ENCODE peak calls at places on chromosomes 2 and 18, in five cellular contexts. B is GM12878, R is HepG2, A is K562, K is H1. O is an unnamed sample.

GRCh38 chr2:1782514-1782913 is 38.2 kb upstream of the PXDN start:
- DNase-seq in B (no peak), R (no peak), A (no peak), K (no peak), O (no peak)

GRCh38 chr2:187213788-187214187 is 234.3 kb downstream of the CALCRL start:
- DNase-seq in B (no peak), R (no peak), A (no peak), K (no peak), O (no peak)

GRCh38 chr2:119486886-119487285 is 37.4 kb downstream of the SCTR start:
- DNase-seq in B (no peak), R (no peak), A (no peak), K (no peak), O (peak; percentile 44)

GRCh38 chr2:158457826-158458616 is 1.3 kb downstream of the PKP4 start:
- DNase-seq in B (no peak), R (peak; percentile 95), A (peak; percentile 70), K (peak; percentile 56), O (peak; percentile 65)

GRCh38 chr2:226772389-226773179 is 27.0 kb downstream of the IRS1 start:
- DNase-seq in B (peak; percentile 82), R (peak; percentile 69), A (no peak), K (no peak), O (no peak)

GRCh38 chr2:143745060-143745459 is 615.8 kb downstream of the ARHGAP15 start:
- DNase-seq in B (no peak), R (no peak), A (no peak), K (peak; percentile 17), O (no peak)

GRCh38 chr18:23889907-23890306 is 124.6 kb upstream of the TTC39C start:
- DNase-seq in B (no peak), R (no peak), A (no peak), K (no peak), O (no peak)

GRCh38 chr2:44980786-44981713 is 28.2 kb downstream of the SIX2 start:
- DNase-seq in B (no peak), R (no peak), A (no peak), K (no peak), O (no peak)

GRCh38 chr2:88452151-88452851 is at the start of gene FOXI3:
- DNase-seq in B (no peak), R (no peak), A (no peak), K (no peak), O (no peak)

GRCh38 chr2:69057660-69058059 is 44.7 kb downstream of the ANTXR1 start:
- DNase-seq in B (no peak), R (no peak), A (no peak), K (no peak), O (no peak)

GRCh38 chr18:12376034-12376717 is 851 bp downstream of the AFG3L2 start:
- DNase-seq in B (no peak), R (peak; percentile 35), A (no peak), K (no peak), O (peak; percentile 14)

GRCh38 chr2:44351088-44351487 is 10.2 kb downstream of the PREPL start:
- DNase-seq in B (no peak), R (no peak), A (no peak), K (no peak), O (no peak)

GRCh38 chr18:54684786-54685185 is 93.7 kb downstream of the DYNAP start:
- DNase-seq in B (no peak), R (no peak), A (peak; percentile 10), K (no peak), O (no peak)
- TF ChIP-seq KDM1A in B (no peak), R (no peak), A (no peak), K (no peak), O (no peak)

GRCh38 chr2:166675553-166675952 is 181.5 kb upstream of the SCN7A start:
- DNase-seq in B (no peak), R (no peak), A (no peak), K (no peak), O (no peak)
- TF ChIP-seq USF2 in B (no peak), R (no peak), A (no peak), K (no peak), O (no peak)

DNA sequence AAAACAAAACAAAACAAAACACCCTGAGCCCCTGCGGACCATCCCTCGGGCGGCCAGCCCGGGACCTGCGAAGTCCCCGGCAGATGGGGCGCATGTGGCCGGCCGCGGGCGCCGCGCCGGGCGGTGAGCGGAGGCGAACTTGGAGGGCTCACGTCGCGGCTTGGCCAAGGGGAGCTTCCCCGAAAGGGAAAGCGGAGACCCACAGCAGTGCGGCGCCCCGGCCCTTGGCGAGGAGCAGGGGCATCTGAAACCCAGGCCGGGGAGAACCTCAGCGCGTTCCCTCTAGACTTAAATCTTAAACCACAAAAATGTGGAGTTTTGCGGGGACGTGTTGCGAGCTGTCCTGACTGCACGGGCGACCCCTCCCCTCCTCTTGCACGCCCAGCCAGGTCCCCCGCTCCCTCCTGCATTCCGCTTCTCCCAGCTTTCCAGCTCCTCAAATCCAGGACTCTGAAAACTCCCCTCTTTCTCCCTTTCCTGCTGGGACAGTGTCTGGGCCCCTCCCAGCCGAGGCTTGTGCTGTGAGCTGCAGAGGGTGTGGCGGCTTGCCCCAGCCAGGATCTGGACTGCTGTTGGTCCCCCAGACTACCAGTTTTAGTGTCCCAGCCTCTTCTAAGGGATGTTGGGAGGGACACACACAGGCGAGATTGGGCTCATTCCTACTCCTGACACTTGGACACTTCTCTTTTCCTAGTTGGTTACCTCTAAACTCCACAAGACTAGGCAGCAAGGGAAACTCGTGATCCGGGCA is 1.3 kb downstream of the FMNL2 start:
- DNase-seq in B (no peak), R (peak; percentile 41), A (no peak), K (no peak), O (peak; percentile 52)
- TF ChIP-seq KDM1A in B (no peak), R (no peak), A (no peak), K (no peak), O (no peak)

GRCh38 chr2:235940330-235940729 is 227.9 kb downstream of the GBX2 start:
- DNase-seq in B (no peak), R (no peak), A (peak; percentile 47), K (no peak), O (peak; percentile 42)
- TF ChIP-seq USF2 in B (no peak), R (no peak), A (no peak), K (no peak), O (no peak)

GRCh38 chr2:63870679-63871078 is 29.0 kb downstream of the UGP2 start:
- DNase-seq in B (no peak), R (no peak), A (no peak), K (no peak), O (peak; percentile 6)
- TF ChIP-seq KDM1A in B (no peak), R (no peak), A (no peak), K (no peak), O (no peak)

GRCh38 chr2:184646593-184646992 is 48.3 kb downstream of the ZNF804A start:
- DNase-seq in B (no peak), R (no peak), A (no peak), K (no peak), O (no peak)

GRCh38 chr2:184646177-184646576 is 47.8 kb downstream of the ZNF804A start:
- DNase-seq in B (no peak), R (no peak), A (no peak), K (no peak), O (no peak)

GRCh38 chr2:184644685-184645084 is 46.4 kb downstream of the ZNF804A start:
- DNase-seq in B (no peak), R (no peak), A (no peak), K (no peak), O (no peak)
- TF ChIP-seq USF2 in B (no peak), R (no peak), A (no peak), K (no peak), O (no peak)

GRCh38 chr2:190545756-190546385 is 11.3 kb upstream of the NEMP2 start:
- DNase-seq in B (no peak), R (no peak), A (no peak), K (no peak), O (no peak)
- TF ChIP-seq KDM1A in B (no peak), R (no peak), A (no peak), K (no peak), O (no peak)

GRCh38 chr2:172093416-172094318 is 8.4 kb downstream of the DLX1 start:
- DNase-seq in B (no peak), R (no peak), A (no peak), K (no peak), O (no peak)
- TF ChIP-seq USF2 in B (no peak), R (no peak), A (no peak), K (no peak), O (no peak)

GRCh38 chr2:217551229-217551909 is 451.4 kb downstream of the TNS1 start:
- DNase-seq in B (no peak), R (peak; percentile 20), A (no peak), K (peak; percentile 17), O (peak; percentile 5)
- TF ChIP-seq KDM1A in B (no peak), R (no peak), A (no peak), K (no peak), O (no peak)

GRCh38 chr2:32228181-32228580 is 36.5 kb downstream of the NLRC4 start:
- DNase-seq in B (no peak), R (no peak), A (no peak), K (no peak), O (no peak)

GRCh38 chr2:32231959-32232358 is 32.7 kb downstream of the NLRC4 start:
- DNase-seq in B (no peak), R (peak; percentile 58), A (no peak), K (no peak), O (no peak)

GRCh38 chr2:32227492-32227891 is 37.2 kb downstream of the NLRC4 start:
- DNase-seq in B (no peak), R (no peak), A (no peak), K (no peak), O (no peak)
- TF ChIP-seq USF2 in B (no peak), R (no peak), A (no peak), K (no peak), O (no peak)